ENCODE peak calls at places on chromosomes 7 and 10, in four cellular contexts. One of them, this sample, is unnamed.

GRCh38 chr10:5775705-5776104 is 37.5 kb downstream of the GDI2 start:
- DNase-seq in lung: no peak
- DNase-seq in sigmoid colon: no peak
- DNase-seq in colonic mucosa: no peak
- DNase-seq in this sample: no peak

GRCh38 chr7:2667843-2668242 is 20.2 kb upstream of the AMZ1 start:
- DNase-seq in lung: no peak
- DNase-seq in sigmoid colon: no peak
- DNase-seq in colonic mucosa: no peak
- DNase-seq in this sample: no peak

GRCh38 chr10:96770987-96771386 is 50.7 kb upstream of the PIK3AP1 start:
- DNase-seq in lung: no peak
- DNase-seq in sigmoid colon: no peak
- DNase-seq in colonic mucosa: no peak
- DNase-seq in this sample: no peak

GRCh38 chr10:60312818-60313588 is 76.7 kb downstream of the ANK3 start:
- DNase-seq in lung: no peak
- DNase-seq in sigmoid colon: no peak
- DNase-seq in colonic mucosa: no peak
- DNase-seq in this sample: no peak

GRCh38 chr7:110317699-110318265 is 773.1 kb upstream of the LRRN3 start:
- DNase-seq in lung: no peak
- DNase-seq in sigmoid colon: no peak
- DNase-seq in colonic mucosa: no peak
- DNase-seq in this sample: no peak

GRCh38 chr10:14334771-14335170 is 4.0 kb upstream of the FRMD4A start:
- DNase-seq in lung: no peak
- DNase-seq in sigmoid colon: no peak
- DNase-seq in colonic mucosa: no peak
- DNase-seq in this sample: no peak

GRCh38 chr10:45809829-45810228 is 37.5 kb downstream of the AGAP4 start:
- DNase-seq in lung: no peak
- DNase-seq in sigmoid colon: no peak
- DNase-seq in colonic mucosa: no peak
- DNase-seq in this sample: no peak

GRCh38 chr10:43228783-43229207 is 38.1 kb downstream of the RASGEF1A start:
- DNase-seq in lung: no peak
- DNase-seq in sigmoid colon: peak; percentile 38
- DNase-seq in colonic mucosa: no peak
- DNase-seq in this sample: no peak

GRCh38 chr10:108204528-108205313 is 1040.2 kb upstream of the SORCS1 start:
- DNase-seq in lung: no peak
- DNase-seq in sigmoid colon: no peak
- DNase-seq in colonic mucosa: no peak
- DNase-seq in this sample: no peak

GRCh38 chr10:123674741-123675140 is 8.6 kb downstream of the GPR26 start:
- DNase-seq in lung: no peak
- DNase-seq in sigmoid colon: no peak
- DNase-seq in colonic mucosa: no peak
- DNase-seq in this sample: no peak

GRCh38 chr7:81672872-81673271 is 97.0 kb downstream of the HGF start:
- DNase-seq in lung: no peak
- DNase-seq in sigmoid colon: no peak
- DNase-seq in colonic mucosa: no peak
- DNase-seq in this sample: peak; percentile 7

GRCh38 chr7:101378808-101379207 is 16.1 kb downstream of the COL26A1 start:
- DNase-seq in lung: no peak
- DNase-seq in sigmoid colon: no peak
- DNase-seq in colonic mucosa: no peak
- DNase-seq in this sample: no peak

GRCh38 chr10:43823237-43823605 is 174.5 kb upstream of the ZNF32 start:
- DNase-seq in lung: no peak
- DNase-seq in sigmoid colon: no peak
- DNase-seq in colonic mucosa: no peak
- DNase-seq in this sample: no peak

GRCh38 chr10:78408671-78409472 is 375.2 kb downstream of the RPS24 start:
- DNase-seq in lung: peak; percentile 87
- DNase-seq in sigmoid colon: peak; percentile 92
- DNase-seq in colonic mucosa: no peak
- DNase-seq in this sample: peak; percentile 63

GRCh38 chr10:142371-142770 is 7.1 kb downstream of the ZMYND11 start:
- DNase-seq in lung: no peak
- DNase-seq in sigmoid colon: no peak
- DNase-seq in colonic mucosa: no peak
- DNase-seq in this sample: no peak

GRCh38 chr7:70788276-70788675 is 343.7 kb upstream of the GALNT17 start:
- DNase-seq in lung: no peak
- DNase-seq in sigmoid colon: no peak
- DNase-seq in colonic mucosa: no peak
- DNase-seq in this sample: no peak

GRCh38 chr10:7444576-7445226 is 33.9 kb upstream of the SFMBT2 start:
- DNase-seq in lung: no peak
- DNase-seq in sigmoid colon: no peak
- DNase-seq in colonic mucosa: no peak
- DNase-seq in this sample: no peak

GRCh38 chr10:6579193-6579903 is 728 bp downstream of the PRKCQ start:
- DNase-seq in lung: no peak
- DNase-seq in sigmoid colon: no peak
- DNase-seq in colonic mucosa: no peak
- DNase-seq in this sample: no peak